ENCODE peak calls at places on chromosomes 16 and 17, in seven cellular contexts. J, V, K, E, N, F and H are unnamed samples.

GRCh38 chr17:75515229-75515522 is 161 bp downstream of the CASKIN2 start:
- DNase-seq in J (no peak), V (no peak), K (no peak), E (no peak), N (no peak), F (no peak), H (no peak)

GRCh38 chr17:60391419-60392041 is 403 bp downstream of the USP32 start:
- DNase-seq in J (no peak), V (peak), K (peak), E (no peak), N (peak), F (peak), H (no peak)

GRCh38 chr17:21511368-21512195 is 135.4 kb downstream of the KCNJ12 start:
- DNase-seq in J (peak), V (peak), K (peak), E (peak), N (peak), F (peak), H (peak)

GRCh38 chr17:66704858-66705257 is 130.1 kb upstream of the CACNG5 start:
- DNase-seq in J (no peak), V (no peak), K (no peak), E (no peak), N (no peak), F (no peak), H (no peak)

GRCh38 chr16:68936729-68937631 is 93.6 kb downstream of the TANGO6 start:
- DNase-seq in J (no peak), V (no peak), K (no peak), E (no peak), N (no peak), F (no peak), H (no peak)

GRCh38 chr17:49290690-49291326 is 60.2 kb upstream of the PHOSPHO1 start:
- DNase-seq in J (no peak), V (peak), K (peak), E (no peak), N (no peak), F (no peak), H (no peak)

GRCh38 chr16:9123401-9123800 is 32.0 kb downstream of the HAPSTR1 start:
- DNase-seq in J (no peak), V (no peak), K (no peak), E (no peak), N (no peak), F (no peak), H (no peak)

GRCh38 chr16:55470533-55471371 is 8.2 kb upstream of the MMP2 start:
- DNase-seq in J (no peak), V (peak), K (no peak), E (no peak), N (no peak), F (no peak), H (no peak)

GRCh38 chr16:8712589-8713361 is 38.4 kb downstream of the ABAT start:
- DNase-seq in J (no peak), V (peak), K (peak), E (no peak), N (peak), F (no peak), H (no peak)

GRCh38 chr17:80899402-80900268 is 92.0 kb upstream of the CHMP6 start:
- DNase-seq in J (no peak), V (peak), K (peak), E (peak), N (peak), F (no peak), H (no peak)

GRCh38 chr17:17749025-17749772 is 67.9 kb downstream of the RAI1 start:
- DNase-seq in J (no peak), V (peak), K (peak), E (no peak), N (peak), F (no peak), H (no peak)

GRCh38 chr17:79792984-79793923 is 3.6 kb downstream of the CBX8 start:
- DNase-seq in J (peak), V (no peak), K (peak), E (no peak), N (peak), F (no peak), H (no peak)

GRCh38 chr16:10999313-10999712 is 54.9 kb downstream of the CLEC16A start:
- DNase-seq in J (no peak), V (no peak), K (no peak), E (no peak), N (no peak), F (no peak), H (no peak)

GRCh38 chr16:11481987-11482386 is 104.7 kb downstream of the LITAF start:
- DNase-seq in J (no peak), V (no peak), K (no peak), E (no peak), N (no peak), F (no peak), H (no peak)

GRCh38 chr17:2087597-2088211 is 32.8 kb downstream of the HIC1 start:
- DNase-seq in J (peak), V (no peak), K (no peak), E (no peak), N (no peak), F (no peak), H (peak)

GRCh38 chr17:76561332-76561731 is 21.5 kb downstream of the PRCD start:
- DNase-seq in J (no peak), V (no peak), K (no peak), E (no peak), N (no peak), F (no peak), H (no peak)

GRCh38 chr17:38333635-38334295 is 10.0 kb downstream of the GPR179 start:
- DNase-seq in J (no peak), V (peak), K (peak), E (peak), N (peak), F (peak), H (no peak)

GRCh38 chr17:9225305-9226101 is 204.2 kb downstream of the NTN1 start:
- DNase-seq in J (no peak), V (no peak), K (peak), E (no peak), N (peak), F (no peak), H (no peak)
- TF ChIP-seq CTCF in J (no peak), V (no peak), K (peak), E (no peak), N (no peak), F (peak), H (no peak)

DNA sequence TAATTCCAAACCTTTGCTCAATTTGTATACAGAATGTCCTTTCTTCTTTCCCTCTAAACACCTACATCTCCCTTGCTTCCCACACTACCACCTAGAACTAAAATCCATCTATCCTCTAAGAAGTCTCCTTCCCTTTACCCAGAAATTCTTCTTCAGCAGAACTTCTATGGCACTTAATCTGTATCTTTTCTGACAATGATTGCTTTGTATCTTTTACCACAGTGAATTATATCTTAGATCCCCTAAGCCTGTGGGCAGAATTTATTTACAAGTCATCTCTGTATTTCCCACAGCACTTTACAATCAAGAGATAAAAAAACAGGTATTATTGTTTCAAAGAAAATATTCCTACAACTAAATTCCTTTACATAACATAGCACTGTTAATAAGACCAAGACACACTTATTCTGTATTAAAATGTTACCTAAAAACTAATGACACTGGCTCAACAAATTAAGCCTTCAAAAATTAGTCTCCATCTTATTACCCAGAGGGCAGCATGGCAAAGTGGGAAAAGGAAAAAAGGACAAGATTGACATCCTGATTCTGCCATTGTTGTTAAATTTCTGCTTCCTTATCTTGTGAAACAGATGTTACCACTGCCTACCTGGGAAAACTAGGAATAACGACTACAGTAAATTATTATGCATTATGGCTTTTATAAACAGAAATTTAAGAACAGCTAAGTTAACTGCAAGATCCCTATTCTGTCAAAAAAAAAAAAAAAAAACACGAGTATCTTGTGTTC is 42.8 kb downstream of the KANSL1 start:
- DNase-seq in J (no peak), V (no peak), K (no peak), E (no peak), N (no peak), F (no peak), H (no peak)
- TF ChIP-seq CTCF in J (no peak), V (no peak), K (no peak), E (no peak), N (no peak), F (no peak), H (no peak)

GRCh38 chr17:6497496-6498221 is 53.4 kb downstream of the PIMREG start:
- DNase-seq in J (no peak), V (no peak), K (peak), E (no peak), N (no peak), F (no peak), H (no peak)

GRCh38 chr17:6494239-6494941 is 50.1 kb downstream of the PIMREG start:
- DNase-seq in J (no peak), V (no peak), K (no peak), E (no peak), N (no peak), F (no peak), H (no peak)

GRCh38 chr17:6496116-6496481 is 51.8 kb downstream of the PIMREG start:
- DNase-seq in J (no peak), V (no peak), K (peak), E (no peak), N (peak), F (no peak), H (no peak)

GRCh38 chr17:6496636-6497441 is 52.6 kb downstream of the PIMREG start:
- DNase-seq in J (no peak), V (no peak), K (no peak), E (no peak), N (no peak), F (no peak), H (no peak)

DNA sequence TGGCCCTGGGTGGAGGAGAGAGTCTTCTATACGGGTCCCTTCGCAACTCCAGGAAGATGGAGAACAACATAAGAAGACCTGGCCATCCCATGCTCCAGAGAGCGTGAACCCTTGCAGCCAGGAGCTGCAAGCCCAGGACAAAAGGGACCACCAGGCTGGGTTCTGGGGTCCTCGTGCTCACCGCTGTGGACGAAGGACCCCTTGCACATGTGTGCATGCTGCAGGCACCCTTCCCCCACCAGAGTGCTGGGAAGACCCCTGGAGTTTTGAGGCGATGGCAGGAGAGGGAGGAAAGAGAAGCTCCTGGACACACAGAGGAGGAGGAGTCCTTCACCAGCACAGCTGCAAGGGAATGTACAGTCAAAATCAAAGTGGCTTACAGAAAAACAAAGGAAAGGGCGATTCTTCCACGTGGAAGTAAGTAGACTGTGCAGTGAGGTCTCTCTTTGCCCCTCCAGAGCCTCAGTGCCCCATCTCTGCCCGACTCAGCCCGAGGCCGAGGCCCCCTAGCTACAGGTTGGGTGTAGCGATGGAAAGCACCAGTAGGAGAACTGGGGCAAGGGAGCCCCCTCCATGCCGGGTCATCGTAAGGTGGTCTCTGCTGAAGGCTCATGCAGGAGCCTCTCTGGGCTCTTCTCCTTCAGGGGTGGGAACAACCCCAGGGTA is 51.3 kb downstream of the PIMREG start:
- DNase-seq in J (no peak), V (no peak), K (no peak), E (no peak), N (no peak), F (no peak), H (no peak)
- TF ChIP-seq CTCF in J (no peak), V (no peak), K (peak), E (no peak), N (no peak), F (peak), H (no peak)

GRCh38 chr16:62711797-62712196 is 675.6 kb upstream of the CDH8 start:
- DNase-seq in J (no peak), V (peak), K (peak), E (no peak), N (peak), F (no peak), H (no peak)
- TF ChIP-seq CTCF in J (no peak), V (peak), K (peak), E (no peak), N (no peak), F (no peak), H (no peak)

GRCh38 chr17:40062347-40063033 is at the start of gene THRA:
- DNase-seq in J (peak), V (peak), K (peak), E (peak), N (peak), F (peak), H (peak)
- TF ChIP-seq CTCF in J (no peak), V (no peak), K (no peak), E (no peak), N (no peak), F (no peak), H (no peak)

GRCh38 chr16:82738699-82739098 is 111.9 kb downstream of the CDH13 start:
- DNase-seq in J (no peak), V (no peak), K (peak), E (no peak), N (no peak), F (no peak), H (no peak)
- TF ChIP-seq CTCF in J (peak), V (no peak), K (peak), E (no peak), N (no peak), F (peak), H (no peak)

DNA sequence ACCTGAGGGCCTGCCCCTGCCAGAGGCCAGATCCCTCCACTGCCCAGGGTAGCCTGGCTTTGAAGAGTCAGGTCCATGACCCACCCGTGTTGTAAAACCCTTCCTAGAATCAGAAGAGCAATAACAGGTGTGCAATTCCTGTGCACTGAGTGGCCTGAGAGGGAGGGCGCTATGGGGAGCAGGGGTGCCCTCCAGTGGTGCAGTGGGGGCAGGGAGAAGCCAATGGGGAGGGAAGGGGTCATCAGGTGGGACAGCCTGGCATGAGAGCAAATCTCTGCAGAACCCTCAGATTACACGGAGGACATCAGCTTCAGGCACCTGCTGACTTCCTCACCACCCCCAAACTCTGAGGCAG is 72.9 kb upstream of the ZNF469 start:
- DNase-seq in J (no peak), V (no peak), K (no peak), E (no peak), N (peak), F (no peak), H (no peak)
- TF ChIP-seq CTCF in J (no peak), V (peak), K (peak), E (no peak), N (no peak), F (no peak), H (no peak)

GRCh38 chr17:73304971-73305786 is 6.6 kb downstream of the CDC42EP4 start:
- DNase-seq in J (peak), V (peak), K (peak), E (no peak), N (peak), F (no peak), H (no peak)
- TF ChIP-seq CTCF in J (peak), V (peak), K (peak), E (no peak), N (no peak), F (peak), H (no peak)

GRCh38 chr17:7922499-7923289 is 6.6 kb upstream of the RNF227 start:
- DNase-seq in J (peak), V (peak), K (peak), E (peak), N (peak), F (peak), H (peak)
- TF ChIP-seq CTCF in J (no peak), V (peak), K (no peak), E (no peak), N (no peak), F (peak), H (no peak)

DNA sequence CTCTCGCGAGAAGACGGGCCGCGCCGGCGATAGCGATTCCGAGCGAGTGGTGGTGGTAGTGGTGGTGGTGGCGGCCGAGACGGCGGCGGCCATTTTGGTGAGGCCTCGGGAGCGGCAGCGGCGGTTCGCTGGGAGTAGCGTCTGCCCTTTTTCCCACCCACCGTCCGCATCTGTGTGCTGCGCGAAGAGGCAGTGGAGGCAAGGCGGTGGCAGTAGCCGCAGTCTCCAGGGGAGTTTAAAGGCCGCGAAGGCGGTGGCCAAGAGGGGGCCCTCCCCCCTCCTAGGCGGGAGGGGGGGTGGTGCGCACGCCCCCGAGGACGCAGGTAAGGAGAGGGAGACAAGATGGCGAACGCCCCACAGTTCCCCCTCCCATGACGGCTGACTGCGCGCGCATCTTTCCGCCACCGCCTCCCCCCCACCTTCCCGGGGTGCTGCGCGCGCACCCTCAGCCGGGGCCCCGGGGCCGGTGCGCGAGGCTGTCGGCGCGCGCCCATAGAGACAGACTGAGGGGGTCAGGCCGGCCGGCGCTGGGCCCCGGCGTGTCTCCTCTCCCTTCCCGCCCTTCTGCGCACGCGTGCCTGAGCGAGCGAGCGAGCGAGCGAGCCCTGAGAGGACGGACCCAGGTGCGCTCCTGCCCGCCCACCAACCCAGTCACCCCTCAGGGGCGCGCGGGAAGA is 694 bp upstream of the SRCAP start:
- DNase-seq in J (peak), V (peak), K (peak), E (peak), N (peak), F (peak), H (peak)
- TF ChIP-seq CTCF in J (no peak), V (no peak), K (no peak), E (no peak), N (no peak), F (no peak), H (no peak)